ENCODE peak calls at places on chromosomes 6 and 20, in four cellular contexts. Z, N, U and V are unnamed samples. For H3K4me1, the result is how much of the 10 kb centered on the place peaks cover.

GRCh38 chr20:36578642-36579041 is 5.2 kb downstream of the TGIF2 start:
- DNase-seq in Z (no peak), N (no peak), U (no peak), V (no peak)

GRCh38 chr6:16331328-16332174 is 93.2 kb downstream of the GMPR start:
- DNase-seq in Z (peak), N (peak), U (peak), V (peak)

GRCh38 chr6:71289039-71289801 is 609 bp downstream of the OGFRL1 start:
- DNase-seq in Z (peak), N (no peak), U (peak), V (peak)

GRCh38 chr6:26217714-26218075 is 130.5 kb downstream of the HFE start:
- DNase-seq in Z (peak), N (no peak), U (no peak), V (peak)

GRCh38 chr6:52186075-52186474 is at the start of gene IL17A:
- DNase-seq in Z (no peak), N (no peak), U (no peak), V (no peak)

GRCh38 chr6:4849214-4849613 is 73.0 kb downstream of the CDYL start:
- DNase-seq in Z (no peak), N (no peak), U (no peak), V (no peak)

GRCh38 chr6:142323377-142323776 is 21.6 kb downstream of the ADGRG6 start:
- DNase-seq in Z (no peak), N (no peak), U (no peak), V (no peak)

GRCh38 chr6:144106206-144106605 is 10.8 kb upstream of the SF3B5 start:
- DNase-seq in Z (no peak), N (no peak), U (no peak), V (no peak)

GRCh38 chr20:19860742-19861141 is 102.7 kb downstream of the RIN2 start:
- DNase-seq in Z (no peak), N (no peak), U (no peak), V (no peak)

GRCh38 chr6:118801257-118801656 is 92.7 kb upstream of the ASF1A start:
- DNase-seq in Z (no peak), N (no peak), U (no peak), V (no peak)
- H3K4me1 ChIP-seq in Z (under half), N (under half), U (under half), V (under half)

DNA sequence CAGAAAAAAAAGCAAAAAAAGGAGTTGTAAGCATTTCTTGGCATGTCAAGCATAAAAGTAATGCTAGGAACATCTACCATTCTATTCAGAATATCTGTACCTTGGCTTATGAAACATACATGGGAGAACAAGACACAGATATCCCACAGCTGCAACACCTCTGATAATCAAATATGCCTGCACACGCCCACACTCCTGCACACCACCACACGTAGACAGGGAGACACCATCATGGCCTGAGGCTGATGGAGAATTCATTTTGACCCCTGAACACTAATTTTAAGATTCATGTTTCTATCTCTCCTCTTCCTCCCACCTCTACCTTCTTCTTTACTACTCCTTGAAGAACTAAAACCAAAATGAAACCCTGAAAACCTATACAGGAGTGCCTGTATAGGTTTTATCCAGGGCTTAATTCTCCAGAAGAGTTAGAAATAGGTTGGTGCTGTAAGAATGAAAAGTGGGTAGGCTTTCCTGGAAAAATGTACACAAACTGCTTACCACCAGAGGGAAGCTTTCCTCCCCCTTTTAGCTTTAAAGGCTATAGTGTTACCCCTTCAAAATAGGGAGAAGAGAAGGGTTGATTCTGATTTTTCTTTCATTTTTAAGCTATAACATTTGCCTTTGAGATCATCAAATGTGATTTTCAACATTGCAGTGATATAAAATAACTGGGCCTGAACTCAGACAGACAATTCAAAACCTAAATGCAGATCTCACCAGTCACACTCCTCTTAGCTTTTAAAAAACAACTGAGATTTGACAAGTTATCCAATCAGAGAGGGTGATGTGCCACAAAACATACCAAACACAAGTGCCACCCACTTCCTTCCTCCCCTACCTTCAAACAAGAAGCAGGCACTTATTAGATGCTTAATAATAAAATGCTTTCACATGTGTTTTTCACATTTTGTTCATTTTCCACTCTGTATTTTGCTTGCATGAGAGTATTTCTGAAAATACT is 57.9 kb downstream of the ELOVL5 start:
- DNase-seq in Z (no peak), N (no peak), U (no peak), V (no peak)
- TF ChIP-seq CTCF in Z (no peak), N (no peak), U (no peak), V (peak)

GRCh38 chr6:22068561-22069346 is 228.1 kb downstream of the PRL start:
- DNase-seq in Z (no peak), N (no peak), U (no peak), V (no peak)

GRCh38 chr6:22072939-22073338 is 223.9 kb downstream of the PRL start:
- DNase-seq in Z (no peak), N (no peak), U (no peak), V (no peak)

GRCh38 chr6:22067127-22067526 is 229.7 kb downstream of the PRL start:
- DNase-seq in Z (no peak), N (peak), U (no peak), V (peak)

DNA sequence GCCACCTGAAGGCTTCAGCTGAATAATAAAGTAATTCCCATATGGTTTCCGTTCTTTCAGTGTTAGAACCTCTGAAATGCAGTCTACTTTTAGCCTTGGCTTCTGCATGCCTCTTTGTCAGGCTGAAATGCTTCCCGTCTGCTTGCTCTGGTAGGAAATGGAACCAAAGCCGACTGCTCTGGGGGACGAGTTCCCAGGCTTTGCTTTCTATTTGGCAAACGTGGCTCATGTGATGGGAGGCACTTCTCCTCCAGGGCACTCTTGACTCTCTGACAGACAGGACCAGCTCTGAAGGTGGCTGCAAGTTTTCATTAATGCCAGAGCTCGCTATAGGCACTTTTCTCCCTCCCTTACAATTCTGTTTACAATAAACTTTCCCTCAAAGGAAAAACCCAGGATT is 225.2 kb downstream of the PRL start:
- DNase-seq in Z (peak), N (peak), U (peak), V (peak)
- H3K4me3 ChIP-seq in Z (no peak), N (peak), U (no peak), V (no peak)

GRCh38 chr20:3771552-3772058 is 4.1 kb upstream of the ADISSP start:
- DNase-seq in Z (no peak), N (no peak), U (no peak), V (no peak)
- H3K4me1 ChIP-seq in Z (under half), N (under half), U (under half), V (under half)

GRCh38 chr6:106966229-106966628 is 8.3 kb downstream of the CD24 start:
- DNase-seq in Z (no peak), N (no peak), U (no peak), V (no peak)
- TF ChIP-seq CTCF in Z (no peak), N (no peak), U (no peak), V (no peak)

GRCh38 chr6:56959938-56960337 is 5.0 kb downstream of the BEND6 start:
- DNase-seq in Z (no peak), N (no peak), U (no peak), V (no peak)
- H3K4me3 ChIP-seq in Z (no peak), N (no peak), U (no peak), V (no peak)

GRCh38 chr6:30507849-30508843 is 18.8 kb downstream of the HLA-E start:
- DNase-seq in Z (no peak), N (no peak), U (no peak), V (no peak)
- H3K4me1 ChIP-seq in Z (under half), N (under half), U (under half), V (under half)

DNA sequence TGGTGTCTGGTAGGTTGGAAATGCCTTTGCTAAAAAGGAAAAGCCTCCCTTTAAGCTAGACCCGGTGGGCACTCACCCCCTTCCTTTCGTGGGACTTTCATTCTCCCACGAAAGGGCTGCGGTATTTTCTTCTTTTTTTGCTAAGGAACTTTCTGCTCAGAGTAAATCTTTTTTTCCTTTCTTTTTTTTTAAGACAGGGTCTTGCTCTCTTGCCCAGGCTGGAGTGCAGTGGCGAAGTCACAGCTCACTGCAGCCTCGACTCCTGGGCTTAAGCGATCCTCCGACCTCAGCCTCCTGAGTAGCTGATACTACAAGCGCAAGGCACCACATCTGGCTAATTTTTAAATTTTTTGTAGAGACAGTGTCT is 4.0 kb downstream of the TP53TG5 start:
- DNase-seq in Z (no peak), N (no peak), U (no peak), V (no peak)
- TF ChIP-seq CTCF in Z (no peak), N (peak), U (no peak), V (no peak)